ENCODE peak calls at places on chromosomes 13 and 19, in six cellular contexts. One of them, this sample, is unnamed.

GRCh38 chr13:81017525-81018152 is 676.7 kb upstream of the SPRY2 start:
- DNase-seq in GM12878: no peak
- DNase-seq in K562: peak
- DNase-seq in HepG2: peak
- DNase-seq in GM12892: no peak
- DNase-seq in H1: no peak
- DNase-seq in this sample: peak

GRCh38 chr19:9917322-9917721 is 19.0 kb downstream of the OLFM2 start:
- DNase-seq in K562: peak
- DNase-seq in HepG2: peak
- DNase-seq in GM12892: no peak
- DNase-seq in GM12878: no peak
- DNase-seq in H1: no peak
- DNase-seq in this sample: no peak

GRCh38 chr19:8333771-8334457 is 9.1 kb downstream of the KANK3 start:
- DNase-seq in GM12892: no peak
- DNase-seq in HepG2: no peak
- DNase-seq in H1: peak
- DNase-seq in GM12878: no peak
- DNase-seq in K562: peak
- DNase-seq in this sample: no peak

GRCh38 chr13:66967825-66968597 is 262.1 kb downstream of the PCDH9 start:
- DNase-seq in K562: no peak
- DNase-seq in H1: no peak
- DNase-seq in GM12878: no peak
- DNase-seq in GM12892: no peak
- DNase-seq in HepG2: no peak
- DNase-seq in this sample: no peak

GRCh38 chr19:13171146-13171545 is 20.9 kb downstream of the IER2 start:
- DNase-seq in GM12878: no peak
- DNase-seq in K562: no peak
- DNase-seq in H1: no peak
- DNase-seq in HepG2: no peak
- DNase-seq in GM12892: no peak
- DNase-seq in this sample: no peak

GRCh38 chr19:28687296-28687695 is 525.7 kb downstream of the UQCRFS1 start:
- DNase-seq in K562: no peak
- DNase-seq in GM12878: no peak
- DNase-seq in HepG2: no peak
- DNase-seq in H1: no peak
- DNase-seq in GM12892: no peak
- DNase-seq in this sample: no peak

GRCh38 chr19:47203254-47203653 is 27.7 kb downstream of the BBC3 start:
- DNase-seq in H1: no peak
- DNase-seq in GM12892: no peak
- DNase-seq in K562: no peak
- DNase-seq in HepG2: no peak
- DNase-seq in GM12878: no peak
- DNase-seq in this sample: no peak

GRCh38 chr13:72839831-72840426 is 58.0 kb downstream of the PIBF1 start:
- DNase-seq in GM12892: no peak
- DNase-seq in GM12878: peak
- DNase-seq in H1: peak
- DNase-seq in K562: peak
- DNase-seq in HepG2: peak
- DNase-seq in this sample: peak

GRCh38 chr13:78780708-78781107 is 121.8 kb upstream of the OBI1 start:
- DNase-seq in GM12878: no peak
- DNase-seq in K562: no peak
- DNase-seq in H1: no peak
- DNase-seq in HepG2: no peak
- DNase-seq in GM12892: no peak
- DNase-seq in this sample: no peak

GRCh38 chr13:65456150-65456912 is 1773.8 kb downstream of the PCDH9 start:
- DNase-seq in GM12878: no peak
- DNase-seq in HepG2: no peak
- DNase-seq in H1: no peak
- DNase-seq in GM12892: no peak
- DNase-seq in K562: no peak
- DNase-seq in this sample: no peak

GRCh38 chr19:48218964-48219363 is 36.7 kb downstream of the CARD8 start:
- DNase-seq in HepG2: no peak
- DNase-seq in GM12878: no peak
- DNase-seq in GM12892: no peak
- DNase-seq in K562: no peak
- DNase-seq in H1: no peak
- DNase-seq in this sample: no peak

GRCh38 chr13:45932611-45933182 is 81.1 kb upstream of the SIAH3 start:
- DNase-seq in GM12892: no peak
- DNase-seq in K562: no peak
- DNase-seq in H1: no peak
- DNase-seq in HepG2: no peak
- DNase-seq in GM12878: no peak
- DNase-seq in this sample: no peak

GRCh38 chr19:7312816-7313215 is 18.6 kb upstream of the INSR start:
- DNase-seq in H1: no peak
- DNase-seq in GM12878: no peak
- DNase-seq in K562: no peak
- DNase-seq in GM12892: no peak
- DNase-seq in HepG2: no peak
- DNase-seq in this sample: no peak

GRCh38 chr19:1445185-1445931 is 4.6 kb upstream of the APC2 start:
- DNase-seq in GM12892: peak
- DNase-seq in H1: peak
- DNase-seq in K562: peak
- DNase-seq in HepG2: peak
- DNase-seq in GM12878: no peak
- DNase-seq in this sample: peak

GRCh38 chr19:53537523-53538377 is at the start of gene ZNF331:
- DNase-seq in GM12892: peak
- DNase-seq in GM12878: peak
- DNase-seq in K562: no peak
- DNase-seq in H1: peak
- DNase-seq in HepG2: peak
- DNase-seq in this sample: peak
- TF ChIP-seq POLR2A in GM12892: peak
- TF ChIP-seq POLR2A in GM12878: peak
- TF ChIP-seq POLR2A in K562: no peak
- TF ChIP-seq POLR2A in H1: no peak
- TF ChIP-seq POLR2A in HepG2: peak
- TF ChIP-seq POLR2A in this sample: no peak

GRCh38 chr13:99162962-99163361 is 37.7 kb upstream of the UBAC2 start:
- DNase-seq in GM12892: no peak
- DNase-seq in HepG2: no peak
- DNase-seq in H1: no peak
- DNase-seq in GM12878: no peak
- DNase-seq in K562: no peak
- DNase-seq in this sample: no peak
- TF ChIP-seq POLR2AphosphoS5 in GM12892: no peak
- TF ChIP-seq POLR2AphosphoS5 in HepG2: no peak
- TF ChIP-seq POLR2AphosphoS5 in H1: no peak
- TF ChIP-seq POLR2AphosphoS5 in GM12878: no peak
- TF ChIP-seq POLR2AphosphoS5 in K562: no peak
- TF ChIP-seq POLR2AphosphoS5 in this sample: no peak

GRCh38 chr19:17747205-17748098 is 3.8 kb upstream of the FCHO1 start:
- DNase-seq in H1: peak
- DNase-seq in K562: peak
- DNase-seq in GM12892: peak
- DNase-seq in HepG2: peak
- DNase-seq in GM12878: peak
- DNase-seq in this sample: peak

GRCh38 chr19:17751103-17751911 is at the start of gene FCHO1:
- DNase-seq in HepG2: peak
- DNase-seq in GM12878: peak
- DNase-seq in K562: peak
- DNase-seq in GM12892: peak
- DNase-seq in H1: no peak
- DNase-seq in this sample: peak

GRCh38 chr19:17751912-17752273 is 616 bp downstream of the FCHO1 start:
- DNase-seq in HepG2: no peak
- DNase-seq in GM12892: no peak
- DNase-seq in K562: no peak
- DNase-seq in H1: no peak
- DNase-seq in GM12878: peak
- DNase-seq in this sample: no peak

GRCh38 chr19:17748884-17749638 is 2.2 kb upstream of the FCHO1 start:
- DNase-seq in K562: no peak
- DNase-seq in GM12878: no peak
- DNase-seq in GM12892: no peak
- DNase-seq in HepG2: no peak
- DNase-seq in H1: no peak
- DNase-seq in this sample: no peak

GRCh38 chr19:17749912-17750317 is 1.4 kb upstream of the FCHO1 start:
- DNase-seq in GM12892: no peak
- DNase-seq in HepG2: no peak
- DNase-seq in GM12878: no peak
- DNase-seq in K562: no peak
- DNase-seq in H1: no peak
- DNase-seq in this sample: no peak
- TF ChIP-seq TAF1 in GM12892: no peak
- TF ChIP-seq TAF1 in HepG2: no peak
- TF ChIP-seq TAF1 in GM12878: no peak
- TF ChIP-seq TAF1 in K562: no peak
- TF ChIP-seq TAF1 in H1: no peak
- TF ChIP-seq TAF1 in this sample: no peak

GRCh38 chr13:102401305-102401704 is 543 bp downstream of the FGF14 start:
- DNase-seq in GM12878: no peak
- DNase-seq in K562: no peak
- DNase-seq in GM12892: no peak
- DNase-seq in HepG2: no peak
- DNase-seq in H1: no peak
- DNase-seq in this sample: no peak
- TF ChIP-seq POLR2A in GM12878: no peak
- TF ChIP-seq POLR2A in K562: no peak
- TF ChIP-seq POLR2A in GM12892: no peak
- TF ChIP-seq POLR2A in HepG2: no peak
- TF ChIP-seq POLR2A in H1: no peak
- TF ChIP-seq POLR2A in this sample: no peak

GRCh38 chr19:43148233-43148632 is 38.1 kb downstream of the PSG5 start:
- DNase-seq in K562: no peak
- DNase-seq in H1: no peak
- DNase-seq in HepG2: no peak
- DNase-seq in GM12878: no peak
- DNase-seq in GM12892: no peak
- DNase-seq in this sample: no peak
- TF ChIP-seq POLR2AphosphoS5 in K562: no peak
- TF ChIP-seq POLR2AphosphoS5 in H1: no peak
- TF ChIP-seq POLR2AphosphoS5 in HepG2: no peak
- TF ChIP-seq POLR2AphosphoS5 in GM12878: no peak
- TF ChIP-seq POLR2AphosphoS5 in GM12892: no peak
- TF ChIP-seq POLR2AphosphoS5 in this sample: no peak

DNA sequence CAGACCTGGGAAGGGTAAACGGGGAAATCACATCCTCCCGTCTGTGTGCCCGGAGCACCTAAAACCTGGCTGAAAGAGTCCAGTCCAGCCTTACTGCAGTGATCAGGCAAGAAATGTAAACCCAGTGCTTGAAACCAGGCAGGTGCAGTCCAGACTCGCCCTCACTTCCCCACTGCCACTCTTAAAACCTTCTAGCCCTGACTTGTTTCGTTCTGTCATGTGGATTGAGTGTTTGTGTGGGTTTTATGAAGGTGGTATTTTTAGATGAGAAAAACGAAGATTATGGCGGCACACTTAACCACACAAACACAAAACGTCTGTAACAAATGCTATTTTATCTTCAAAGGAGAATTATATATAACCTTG is 836 bp upstream of the CKAP2 start:
- DNase-seq in HepG2: no peak
- DNase-seq in H1: no peak
- DNase-seq in GM12892: peak
- DNase-seq in K562: no peak
- DNase-seq in GM12878: peak
- DNase-seq in this sample: no peak
- TF ChIP-seq TAF1 in HepG2: no peak
- TF ChIP-seq TAF1 in H1: no peak
- TF ChIP-seq TAF1 in GM12892: no peak
- TF ChIP-seq TAF1 in K562: no peak
- TF ChIP-seq TAF1 in GM12878: peak
- TF ChIP-seq TAF1 in this sample: no peak

GRCh38 chr19:41399091-41399490 is 1.5 kb downstream of the BCKDHA start:
- DNase-seq in GM12878: no peak
- DNase-seq in H1: no peak
- DNase-seq in HepG2: no peak
- DNase-seq in K562: no peak
- DNase-seq in GM12892: no peak
- DNase-seq in this sample: no peak

GRCh38 chr19:41403181-41403970 is 5.8 kb downstream of the BCKDHA start:
- DNase-seq in HepG2: no peak
- DNase-seq in GM12878: no peak
- DNase-seq in GM12892: no peak
- DNase-seq in K562: no peak
- DNase-seq in H1: no peak
- DNase-seq in this sample: no peak

GRCh38 chr19:41402010-41402409 is 4.4 kb downstream of the BCKDHA start:
- DNase-seq in HepG2: no peak
- DNase-seq in H1: no peak
- DNase-seq in GM12878: no peak
- DNase-seq in K562: no peak
- DNase-seq in GM12892: no peak
- DNase-seq in this sample: no peak

GRCh38 chr19:41399525-41399924 is 1.9 kb downstream of the BCKDHA start:
- DNase-seq in HepG2: no peak
- DNase-seq in K562: no peak
- DNase-seq in H1: no peak
- DNase-seq in GM12878: no peak
- DNase-seq in GM12892: no peak
- DNase-seq in this sample: no peak

GRCh38 chr19:41401483-41401882 is 3.9 kb downstream of the BCKDHA start:
- DNase-seq in K562: no peak
- DNase-seq in GM12878: no peak
- DNase-seq in H1: no peak
- DNase-seq in GM12892: no peak
- DNase-seq in HepG2: no peak
- DNase-seq in this sample: no peak
- TF ChIP-seq POLR2A in K562: no peak
- TF ChIP-seq POLR2A in GM12878: no peak
- TF ChIP-seq POLR2A in H1: no peak
- TF ChIP-seq POLR2A in GM12892: no peak
- TF ChIP-seq POLR2A in HepG2: no peak
- TF ChIP-seq POLR2A in this sample: no peak

DNA sequence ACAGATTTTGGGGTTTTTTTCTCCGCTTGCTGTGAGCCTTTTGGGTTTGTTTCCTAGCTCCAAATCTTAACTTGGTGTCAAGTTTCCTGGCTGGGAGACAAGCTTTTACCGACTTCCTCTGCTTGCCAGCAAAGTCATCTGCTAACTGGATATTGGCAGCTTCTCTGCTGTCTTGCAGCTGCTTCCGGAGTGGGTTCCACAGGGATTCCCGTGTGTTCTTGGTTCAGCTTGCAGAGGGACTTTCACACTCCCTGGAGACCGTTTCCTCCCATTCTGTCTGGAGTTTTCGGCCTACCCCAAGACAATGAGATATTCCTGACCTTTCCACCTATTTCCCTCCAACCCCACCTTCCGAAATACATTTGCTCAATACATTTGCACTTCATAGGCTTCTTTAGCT is 2.2 kb upstream of the COLGALT1 start:
- DNase-seq in GM12878: no peak
- DNase-seq in GM12892: no peak
- DNase-seq in H1: no peak
- DNase-seq in HepG2: no peak
- DNase-seq in K562: no peak
- DNase-seq in this sample: no peak
- TF ChIP-seq POLR2AphosphoS5 in GM12878: no peak
- TF ChIP-seq POLR2AphosphoS5 in GM12892: no peak
- TF ChIP-seq POLR2AphosphoS5 in H1: no peak
- TF ChIP-seq POLR2AphosphoS5 in HepG2: no peak
- TF ChIP-seq POLR2AphosphoS5 in K562: no peak
- TF ChIP-seq POLR2AphosphoS5 in this sample: no peak